ENCODE peak calls at places on chromosomes 1 and 21, in ten cellular contexts. Z is uterus; U is transverse colon; V is sigmoid colon; G is left ventricle myocardium inferior; N is Karpas-422; O is PC-3; Y is suprapubic skin; J is CD4-positive, alpha-beta memory T cell; W is HCT116. C is an unnamed sample.

GRCh38 chr21:41840880-41841279 is 38.3 kb downstream of the PRDM15 start:
- DNase-seq in Z (no peak), U (no peak), V (no peak), G (no peak), N (no peak), O (no peak), Y (no peak), J (no peak), W (no peak), C (no peak)

GRCh38 chr1:2229921-2230700 is 2.0 kb downstream of the SKI start:
- DNase-seq in Z (peak; percentile 51), U (no peak), V (no peak), G (peak; percentile 50), N (no peak), O (peak; percentile 52), Y (peak; percentile 72), J (no peak), W (no peak), C (no peak)

GRCh38 chr1:157932082-157932481 is 61.4 kb upstream of the KIRREL1 start:
- DNase-seq in Z (no peak), U (no peak), V (no peak), G (no peak), N (no peak), O (peak; percentile 41), Y (no peak), J (no peak), W (no peak), C (peak; percentile 22)

GRCh38 chr1:153799566-153800465 is 24.6 kb downstream of the SLC27A3 start:
- DNase-seq in Z (no peak), U (no peak), V (no peak), G (no peak), N (no peak), O (no peak), Y (no peak), J (no peak), W (no peak), C (no peak)

GRCh38 chr1:25712299-25712970 is 87.6 kb upstream of the SELENON start:
- DNase-seq in Z (no peak), U (no peak), V (peak; percentile 52), G (no peak), N (no peak), O (no peak), Y (no peak), J (no peak), W (no peak), C (no peak)

GRCh38 chr1:43688594-43689000 is 18.7 kb upstream of the ST3GAL3 start:
- DNase-seq in Z (no peak), U (no peak), V (no peak), G (no peak), N (no peak), O (peak; percentile 27), Y (no peak), J (no peak), W (no peak), C (no peak)

GRCh38 chr1:205748398-205749093 is 1.4 kb downstream of the NUCKS1 start:
- DNase-seq in Z (peak; percentile 46), U (no peak), V (no peak), G (no peak), N (peak; percentile 61), O (peak; percentile 23), Y (no peak), J (no peak), W (no peak), C (no peak)

GRCh38 chr1:56644941-56645662 is at the start of gene PRKAA2:
- DNase-seq in Z (peak; percentile 27), U (peak; percentile 45), V (peak; percentile 68), G (peak; percentile 53), N (no peak), O (peak; percentile 52), Y (no peak), J (no peak), W (no peak), C (no peak)

GRCh38 chr1:243473281-243474210 is 217.7 kb downstream of the SDCCAG8 start:
- DNase-seq in Z (no peak), U (no peak), V (no peak), G (no peak), N (no peak), O (no peak), Y (no peak), J (no peak), W (no peak), C (peak; percentile 20)

GRCh38 chr1:65425697-65426096 is 5.2 kb downstream of the LEPR start:
- DNase-seq in Z (no peak), U (no peak), V (no peak), G (no peak), N (no peak), O (peak; percentile 93), Y (no peak), J (no peak), W (no peak), C (no peak)

GRCh38 chr1:205232122-205232820 is 4.5 kb downstream of the TMCC2 start:
- DNase-seq in Z (no peak), U (no peak), V (no peak), G (no peak), N (no peak), O (no peak), Y (no peak), J (no peak), W (no peak), C (no peak)

GRCh38 chr21:26834181-26834945 is 10.8 kb downstream of the ADAMTS1 start:
- DNase-seq in Z (no peak), U (no peak), V (no peak), G (no peak), N (no peak), O (peak; percentile 38), Y (no peak), J (no peak), W (no peak), C (no peak)

GRCh38 chr1:32613472-32613871 is 36.9 kb downstream of the ZBTB8OS start:
- DNase-seq in Z (no peak), U (no peak), V (no peak), G (no peak), N (no peak), O (no peak), Y (no peak), J (no peak), W (no peak), C (no peak)

GRCh38 chr1:29853716-29854330 is 617.5 kb downstream of the PTPRU start:
- DNase-seq in Z (no peak), U (no peak), V (no peak), G (no peak), N (no peak), O (no peak), Y (no peak), J (no peak), W (no peak), C (no peak)

GRCh38 chr1:156895927-156896326 is 2.4 kb downstream of the PEAR1 start:
- DNase-seq in Z (no peak), U (no peak), V (no peak), G (no peak), N (no peak), O (no peak), Y (no peak), J (no peak), W (no peak), C (no peak)
- H3K27ac ChIP-seq in Z (peak overlapping the region; percentile 90), U (peak overlapping the region; percentile 72), V (peak overlapping the region; percentile 83), G (peak overlapping the region; percentile 94), N (no peak overlapping the region), O (peak overlapping the region; percentile 81), Y (no peak overlapping the region), J (no peak overlapping the region), W (peak overlapping the region; percentile 88), C (peak overlapping the region; percentile 93)

DNA sequence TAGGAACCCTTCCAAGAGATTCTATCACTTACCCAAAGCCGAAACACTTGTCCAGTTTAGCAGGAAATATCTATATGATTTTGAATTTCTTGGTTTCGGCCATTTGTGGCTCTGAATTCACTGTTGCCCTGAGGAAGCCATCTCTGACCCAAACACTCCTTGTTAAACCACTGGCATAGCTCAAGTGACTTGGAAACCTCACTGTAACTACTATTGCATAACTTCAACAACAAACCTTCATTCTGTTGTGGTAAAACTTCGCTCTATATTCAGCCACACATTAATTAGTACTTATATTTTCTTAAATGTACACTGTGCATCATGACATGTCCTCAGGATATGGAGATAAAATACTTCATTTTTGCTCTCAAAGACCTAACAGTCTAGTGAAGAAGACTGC is 63.2 kb downstream of the ST6GALNAC3 start:
- DNase-seq in Z (no peak), U (no peak), V (no peak), G (no peak), N (no peak), O (no peak), Y (no peak), J (no peak), W (no peak), C (no peak)
- H3K27ac ChIP-seq in Z (peak overlapping the region; percentile 28), U (no peak overlapping the region), V (peak overlapping the region; percentile 40), G (peak overlapping the region; percentile 88), N (no peak overlapping the region), O (no peak overlapping the region), Y (no peak overlapping the region), J (no peak overlapping the region), W (no peak overlapping the region), C (no peak overlapping the region)

DNA sequence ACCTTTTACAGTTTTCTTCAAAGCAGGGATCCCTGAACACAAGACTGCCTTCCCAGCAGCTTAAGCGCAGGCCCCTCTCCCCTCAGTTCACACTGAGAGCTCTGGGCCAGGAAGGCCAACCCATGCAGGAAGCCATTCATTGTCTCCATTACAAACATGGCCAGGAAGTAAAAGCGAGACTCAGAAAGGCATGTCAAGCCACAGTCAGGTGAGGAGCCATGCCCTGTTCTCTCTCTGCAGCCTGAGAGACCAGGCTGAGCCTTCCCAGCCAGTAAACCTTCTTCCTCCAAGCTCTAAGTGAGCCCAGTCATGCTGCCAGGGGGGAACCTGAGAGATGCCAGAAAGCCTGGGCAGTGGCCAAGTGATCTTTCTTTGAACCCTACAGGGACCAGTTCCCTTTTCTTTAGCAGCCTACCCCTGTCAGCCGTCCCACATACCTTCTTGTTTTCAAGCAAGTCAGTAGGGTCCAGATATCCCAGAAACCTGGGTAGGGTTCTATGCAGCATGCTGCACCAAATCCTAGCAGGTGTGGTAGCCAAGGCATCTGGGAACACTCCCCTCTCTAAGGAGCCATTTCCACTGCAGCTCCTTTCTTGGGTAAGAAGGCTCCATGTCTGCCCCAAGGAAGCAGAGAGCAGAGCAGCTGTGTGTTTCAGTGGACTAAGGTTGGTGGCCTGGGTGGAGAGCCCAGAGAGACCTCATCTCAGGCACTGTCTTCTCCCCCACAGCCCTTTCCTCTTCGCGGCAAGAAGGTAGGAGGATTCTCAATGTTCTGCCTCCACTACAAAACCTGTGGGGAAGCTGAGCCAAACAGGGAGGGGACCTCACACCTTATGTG is 974 bp downstream of the TRAF3IP3 start:
- DNase-seq in Z (no peak), U (peak; percentile 29), V (no peak), G (no peak), N (no peak), O (no peak), Y (no peak), J (peak; percentile 48), W (no peak), C (no peak)
- H3K27ac ChIP-seq in Z (no peak overlapping the region), U (peak overlapping the region; percentile 72), V (no peak overlapping the region), G (peak overlapping the region; percentile 16), N (no peak overlapping the region), O (no peak overlapping the region), Y (no peak overlapping the region), J (peak overlapping the region; percentile 72), W (no peak overlapping the region), C (no peak overlapping the region)

DNA sequence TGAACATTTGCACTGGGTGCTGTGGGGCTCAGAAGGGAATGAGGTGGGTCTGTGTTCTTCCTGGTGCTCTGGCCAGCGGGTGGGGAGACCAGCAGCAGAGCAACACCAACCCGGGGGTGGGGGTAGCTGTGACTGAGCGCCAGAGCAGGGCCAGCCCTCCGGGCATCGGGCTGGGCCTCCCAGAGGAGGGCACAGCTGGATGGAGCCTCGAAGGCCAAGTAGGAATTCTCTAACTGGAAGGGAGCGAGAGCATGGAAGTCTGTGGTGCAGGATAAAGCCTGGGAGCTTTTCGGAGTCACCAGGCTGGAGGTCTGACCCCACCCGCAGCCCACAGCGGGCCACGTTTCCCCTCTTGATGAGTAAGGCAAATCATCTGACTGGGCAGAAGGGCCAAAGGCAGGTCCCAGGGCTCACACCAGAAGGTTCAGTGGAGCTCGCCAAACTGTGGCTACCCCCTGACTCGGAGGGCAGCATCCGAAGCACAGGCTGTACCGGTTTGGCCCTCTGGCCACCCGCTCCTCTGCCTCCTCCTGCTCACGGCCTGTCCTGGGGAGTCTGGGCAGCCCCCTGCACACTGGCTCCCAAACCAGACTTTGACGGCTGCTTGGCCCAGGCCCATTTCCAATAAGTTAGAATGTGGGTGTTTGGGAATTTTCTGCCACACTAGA is 18.8 kb downstream of the SLC1A7 start:
- DNase-seq in Z (peak; percentile 78), U (no peak), V (peak; percentile 91), G (peak; percentile 69), N (no peak), O (no peak), Y (peak; percentile 86), J (no peak), W (no peak), C (no peak)
- H3K27ac ChIP-seq in Z (peak overlapping the region; percentile 91), U (peak overlapping the region; percentile 52), V (peak overlapping the region; percentile 76), G (peak overlapping the region; percentile 86), N (no peak overlapping the region), O (no peak overlapping the region), Y (peak overlapping the region; percentile 61), J (no peak overlapping the region), W (no peak overlapping the region), C (no peak overlapping the region)